ENCODE peak calls at places on chromosomes 3 and 15, in seven cellular contexts. E is mammary epithelial cell, U is OCI-LY7, I is neural progenitor cell, P is IMR-90, L is fibroblast of lung, S is DND-41. M is an unnamed sample.

GRCh38 chr3:93973160-93974126 is at the start of gene PROS1:
- DNase-seq in E (peak), I (peak), L (peak), S (peak), P (peak), U (peak), M (peak)

GRCh38 chr3:105798381-105798934 is 70.4 kb downstream of the CBLB start:
- DNase-seq in I (peak), L (no peak), E (no peak), U (peak), P (no peak), S (no peak), M (no peak)

GRCh38 chr3:47007482-47008257 is 28.2 kb downstream of the NBEAL2 start:
- DNase-seq in U (no peak), E (no peak), P (no peak), L (no peak), I (no peak), S (no peak), M (no peak)

GRCh38 chr3:187025254-187025655 is 94.9 kb downstream of the ST6GAL1 start:
- DNase-seq in P (no peak), I (no peak), S (no peak), U (peak), E (no peak), L (no peak), M (no peak)

GRCh38 chr15:83869329-83869728 is 215.4 kb downstream of the ADAMTSL3 start:
- DNase-seq in L (no peak), S (no peak), U (no peak), E (no peak), I (peak), P (no peak), M (no peak)

GRCh38 chr3:142210608-142211007 is 14.8 kb downstream of the GK5 start:
- DNase-seq in L (peak), I (no peak), S (no peak), U (peak), E (no peak), P (no peak), M (no peak)

GRCh38 chr3:43742935-43743334 is 52.2 kb downstream of the ABHD5 start:
- DNase-seq in E (no peak), U (no peak), P (peak), S (no peak), L (peak), I (no peak), M (no peak)

GRCh38 chr3:81651139-81651538 is 110.3 kb downstream of the GBE1 start:
- DNase-seq in U (no peak), P (no peak), S (no peak), I (no peak), L (no peak), E (no peak), M (no peak)

GRCh38 chr3:69712933-69713332 is 26.3 kb upstream of the MITF start:
- DNase-seq in U (no peak), I (no peak), S (no peak), L (no peak), E (no peak), P (no peak), M (no peak)

GRCh38 chr15:74311734-74312444 is 55.6 kb downstream of the CYP11A1 start:
- DNase-seq in S (no peak), E (no peak), L (no peak), P (peak), I (peak), U (no peak), M (peak)

GRCh38 chr3:127970966-127971592 is 56.0 kb downstream of the KBTBD12 start:
- DNase-seq in E (peak), S (peak), L (peak), P (peak), U (peak), I (peak), M (peak)

GRCh38 chr3:13042932-13043275 is 30.3 kb downstream of the IQSEC1 start:
- DNase-seq in P (no peak), E (no peak), I (peak), U (no peak), S (peak), L (no peak), M (no peak)

GRCh38 chr3:46903341-46904302 is 26.1 kb downstream of the PTH1R start:
- DNase-seq in L (no peak), S (no peak), P (peak), I (no peak), U (no peak), E (peak), M (no peak)

GRCh38 chr3:61926913-61927312 is 365.5 kb downstream of the PTPRG start:
- DNase-seq in U (no peak), S (no peak), E (peak), L (peak), I (no peak), P (peak), M (no peak)
- H3K27ac ChIP-seq in U (no peak), S (peak), E (no peak), L (peak), I (no peak), P (peak), M (peak)

DNA sequence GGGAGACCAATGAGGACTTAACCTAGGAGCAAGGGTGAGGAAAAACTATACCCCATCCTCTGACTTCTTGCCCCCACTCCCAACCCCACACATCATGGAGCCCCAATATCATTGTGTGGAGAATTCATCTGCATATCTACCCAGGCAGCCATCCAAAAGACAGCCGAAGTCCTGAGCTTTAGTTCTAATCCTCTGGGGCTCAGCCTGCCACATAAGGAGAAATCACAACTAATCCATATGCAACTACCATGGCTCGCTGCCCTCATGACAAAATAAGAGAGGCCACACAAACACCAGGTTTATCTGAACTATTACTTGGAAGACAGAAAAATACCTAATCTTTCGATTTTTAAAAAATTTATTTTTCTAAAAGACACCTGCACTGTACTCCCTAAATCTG is 17.7 kb downstream of the HEXA start:
- DNase-seq in S (no peak), I (no peak), P (no peak), L (no peak), E (no peak), U (no peak), M (no peak)
- H2AFZ ChIP-seq in S (no peak), I (no peak), P (no peak), L (no peak), E (no peak), U (no peak), M (no peak)

DNA sequence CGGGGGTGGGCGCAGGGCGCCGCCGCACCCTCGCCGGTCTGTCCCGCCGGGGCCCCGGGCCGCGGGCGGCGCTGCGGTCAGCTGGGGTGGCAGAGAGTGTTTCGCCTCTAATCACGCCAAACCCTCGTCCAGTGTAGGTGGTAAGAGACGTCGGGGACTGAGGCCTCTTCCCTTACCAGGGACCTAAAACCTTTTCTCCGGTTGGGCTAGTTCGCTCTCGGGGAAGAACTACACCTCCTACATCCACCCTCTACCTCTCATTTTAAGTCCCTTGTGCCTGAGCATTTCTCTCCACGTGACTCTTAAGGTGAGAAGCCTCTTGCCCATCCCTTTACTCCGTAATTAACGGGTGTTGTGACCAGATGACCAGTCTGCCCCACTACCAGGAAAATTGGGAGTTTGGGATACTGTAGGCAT is 517 bp downstream of the TMEM42 start:
- DNase-seq in E (peak), I (no peak), P (peak), L (peak), U (peak), S (no peak), M (no peak)
- H3K27ac ChIP-seq in E (no peak), I (no peak), P (peak), L (peak), U (no peak), S (peak), M (peak)

DNA sequence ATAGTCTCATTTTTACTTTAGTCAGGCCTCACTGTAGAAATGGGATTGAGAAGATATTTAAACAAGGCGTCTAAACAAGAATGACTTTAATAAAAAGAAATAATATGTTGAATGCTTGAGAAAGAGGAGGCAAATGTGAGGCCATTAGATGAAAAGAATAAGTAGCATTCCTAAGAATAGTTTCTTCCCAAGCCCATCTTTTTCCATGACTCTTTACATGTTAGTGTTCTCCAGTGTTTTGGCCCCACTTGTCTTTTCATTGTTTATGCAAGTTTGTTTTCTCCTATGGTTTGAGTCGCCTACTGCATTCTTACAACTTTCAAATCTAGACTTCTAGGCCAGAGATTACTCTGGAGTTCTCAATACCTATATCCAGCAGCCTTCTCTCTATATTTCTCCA is 39.0 kb downstream of the TSC22D2 start:
- DNase-seq in U (no peak), S (no peak), E (no peak), P (peak), L (no peak), I (no peak), M (no peak)
- H2AFZ ChIP-seq in U (no peak), S (no peak), E (no peak), P (no peak), L (no peak), I (no peak), M (no peak)

GRCh38 chr3:123831420-123831819 is 52.7 kb downstream of the MYLK start:
- DNase-seq in E (peak), L (no peak), I (no peak), U (no peak), S (no peak), P (no peak), M (no peak)
- H3K27ac ChIP-seq in E (peak), L (no peak), I (no peak), U (no peak), S (no peak), P (no peak), M (no peak)

DNA sequence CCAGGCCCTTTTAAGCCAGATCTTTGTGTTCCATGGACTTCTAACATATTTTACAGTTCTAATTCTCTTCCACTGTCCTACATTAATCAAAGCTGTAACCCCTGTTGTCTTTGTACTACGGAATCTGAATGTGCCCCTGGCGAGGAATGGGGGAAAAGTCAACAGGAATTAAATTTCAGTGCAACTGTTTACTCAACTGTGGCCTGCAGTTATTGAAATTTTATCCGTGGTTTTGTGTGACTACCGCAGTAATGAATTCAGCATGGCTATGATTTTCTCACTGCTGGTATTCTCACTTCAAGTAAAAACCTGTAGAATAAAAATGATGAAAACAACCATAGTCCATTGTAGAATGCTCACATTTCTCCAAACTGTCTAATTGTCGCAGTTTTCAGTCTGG is 388.0 kb downstream of the FOXP1 start:
- DNase-seq in L (peak), I (no peak), E (no peak), U (no peak), S (no peak), P (peak), M (no peak)
- H2AFZ ChIP-seq in L (no peak), I (no peak), E (no peak), U (no peak), S (no peak), P (no peak), M (no peak)

GRCh38 chr3:99637041-99637380 is 1.4 kb upstream of the COL8A1 start:
- DNase-seq in L (peak), S (no peak), E (peak), U (no peak), I (peak), P (no peak), M (no peak)
- H3K27ac ChIP-seq in L (peak), S (no peak), E (peak), U (no peak), I (no peak), P (peak), M (no peak)

DNA sequence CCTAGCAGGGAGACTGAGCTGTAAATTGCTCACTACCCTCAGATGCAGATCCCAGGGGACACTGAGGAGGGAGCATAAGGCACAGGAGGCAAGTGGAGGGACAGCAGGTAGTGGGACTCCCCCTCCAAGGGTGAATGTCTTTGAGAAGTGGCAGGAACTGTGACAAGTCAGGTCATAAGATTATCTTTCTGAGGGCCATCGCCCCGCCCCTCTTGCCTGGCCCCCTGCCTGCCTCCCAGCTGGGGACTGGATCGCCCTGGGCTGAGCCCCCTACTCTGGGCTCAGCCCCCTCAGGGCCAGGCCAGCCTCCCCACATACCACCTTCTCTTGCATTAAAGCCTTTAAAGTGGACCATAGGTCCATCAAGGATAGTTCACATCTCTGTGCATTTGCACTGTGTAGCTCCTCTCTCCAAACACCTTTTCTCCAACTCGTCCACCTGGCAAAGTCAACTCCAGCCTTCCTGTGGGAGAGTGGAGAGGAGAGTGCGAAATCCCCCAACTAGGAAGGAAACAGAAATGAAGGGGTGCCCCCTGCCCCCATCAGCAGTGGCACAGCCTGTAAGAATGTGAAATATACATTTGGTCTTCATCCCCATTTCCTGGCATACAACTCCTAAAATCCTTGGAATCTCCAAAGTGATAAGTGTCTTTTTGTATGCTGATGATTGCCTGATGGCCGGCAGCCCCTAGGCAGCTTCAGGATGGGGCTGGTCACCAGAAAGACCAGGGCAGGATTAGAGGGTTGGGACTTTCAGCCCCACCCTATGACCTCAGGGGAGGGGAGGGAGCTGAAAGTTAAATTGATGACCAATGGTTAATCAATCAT is 14.7 kb downstream of the PIF1 start:
- DNase-seq in E (no peak), L (no peak), P (no peak), S (no peak), U (no peak), I (no peak), M (no peak)
- H2AFZ ChIP-seq in E (no peak), L (no peak), P (peak), S (no peak), U (no peak), I (peak), M (no peak)

DNA sequence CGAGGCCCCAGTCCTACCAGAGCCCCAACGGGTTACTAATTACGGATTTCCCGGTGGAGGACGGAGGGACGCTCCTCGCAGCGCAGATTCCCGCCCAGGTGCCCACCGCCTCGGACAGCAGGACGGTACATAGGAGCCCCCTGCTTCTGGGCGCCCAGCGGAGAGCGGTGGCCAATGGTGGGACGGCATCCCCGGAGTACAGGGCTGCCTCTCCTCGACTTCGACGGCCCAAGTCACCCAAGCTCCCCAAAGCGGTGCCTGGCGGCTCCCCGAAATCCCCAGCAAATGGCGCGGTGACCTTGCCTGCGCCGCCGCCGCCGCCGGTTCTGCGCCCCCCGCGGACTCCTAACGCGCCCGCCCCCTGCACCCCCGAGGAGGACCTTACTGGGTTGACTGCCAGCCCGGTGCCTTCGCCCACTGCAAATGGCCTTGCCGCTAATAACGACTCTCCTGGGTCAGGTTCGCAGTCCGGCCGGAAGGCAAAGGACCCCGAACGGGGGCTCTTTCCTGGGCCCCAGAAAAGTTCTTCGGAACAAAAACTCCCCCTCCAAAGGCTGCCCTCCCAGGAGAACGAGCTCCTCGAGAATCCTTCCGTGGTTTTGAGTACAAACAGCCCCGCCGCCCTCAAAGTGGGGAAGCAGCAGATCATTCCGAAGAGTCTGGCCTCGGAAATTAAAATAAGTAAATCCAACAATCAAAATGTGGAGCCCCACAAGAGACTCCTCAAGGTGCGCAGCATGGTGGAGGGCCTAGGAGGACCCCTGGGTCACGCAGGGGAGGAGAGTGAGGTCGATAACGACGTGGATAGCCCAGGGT is 1.1 kb downstream of the ARHGEF26 start:
- DNase-seq in E (no peak), P (no peak), S (no peak), L (no peak), U (no peak), I (peak), M (peak)
- H3K27ac ChIP-seq in E (no peak), P (no peak), S (no peak), L (peak), U (no peak), I (no peak), M (peak)

GRCh38 chr3:100709840-100710235 is 544 bp downstream of the TFG start:
- DNase-seq in U (peak), E (peak), L (peak), S (peak), I (peak), P (peak), M (peak)

GRCh38 chr3:100708644-100708988 is 678 bp upstream of the TFG start:
- DNase-seq in I (no peak), L (no peak), P (no peak), U (no peak), E (no peak), S (no peak), M (peak)

GRCh38 chr3:100708989-100709839 is at the start of gene TFG:
- DNase-seq in S (peak), E (peak), L (peak), U (peak), P (peak), I (peak), M (peak)

GRCh38 chr3:100706365-100706764 is 2.9 kb upstream of the TFG start:
- DNase-seq in U (no peak), I (no peak), L (no peak), S (no peak), E (peak), P (peak), M (no peak)

DNA sequence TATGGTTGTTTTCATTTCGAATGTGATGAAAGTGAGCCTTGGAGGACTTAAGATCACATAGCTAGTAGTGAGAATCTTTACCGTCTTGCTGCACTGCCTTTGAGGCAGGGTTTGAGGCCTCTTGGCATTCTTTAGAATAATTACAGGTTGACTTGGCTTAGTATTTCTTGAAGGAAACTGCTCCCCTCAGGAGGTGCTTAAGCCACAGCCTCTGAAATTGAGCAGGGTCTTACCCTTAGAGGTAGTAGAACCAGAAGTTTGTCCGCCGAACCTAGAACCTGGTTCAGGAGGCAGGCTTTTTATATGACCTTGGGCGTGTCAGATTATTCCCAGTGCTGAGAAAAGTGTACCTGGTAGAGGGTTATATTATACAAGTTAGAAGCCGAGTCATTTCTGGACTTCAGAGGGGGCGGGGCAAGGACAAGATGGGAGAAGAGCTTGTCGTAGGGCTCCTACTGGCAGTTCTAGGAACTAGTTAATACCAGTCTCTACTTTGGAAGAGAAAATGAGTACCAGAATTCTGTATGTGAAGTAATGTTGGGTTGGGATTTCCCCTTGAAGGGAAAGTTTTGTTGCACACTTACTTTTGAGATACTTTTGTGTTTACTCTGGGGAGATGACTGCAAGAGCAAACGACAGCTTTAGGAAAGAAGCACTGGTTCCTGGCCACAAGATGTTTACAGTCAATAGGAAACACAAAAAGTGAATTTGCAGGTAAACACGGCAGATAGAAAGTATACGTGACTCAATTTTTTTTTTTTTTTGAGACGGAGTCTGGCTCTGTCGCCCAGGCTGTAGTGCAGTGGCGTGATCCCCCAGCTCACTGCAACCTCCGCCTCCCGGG is 1.3 kb downstream of the TFG start:
- DNase-seq in P (peak), L (peak), E (peak), U (peak), S (peak), I (peak), M (peak)
- H2AFZ ChIP-seq in P (no peak), L (no peak), E (peak), U (no peak), S (peak), I (peak), M (peak)